ENCODE peak calls at places on chromosomes 1 and 21, in seven cellular contexts. F is bronchial epithelial cell; O is CD4-positive, alpha-beta T cell; C is HL-60; V is brain microvascular endothelial cell; Y is adrenal gland; P is psoas muscle. I is an unnamed sample.

GRCh38 chr1:32151319-32151787 is 28.1 kb upstream of the TXLNA start:
- DNase-seq in F (peak; percentile 52), O (no peak), C (no peak), V (peak; percentile 67), Y (no peak), P (no peak), I (no peak)

GRCh38 chr1:171329251-171329650 is 15.3 kb downstream of the FMO4 start:
- DNase-seq in F (no peak), O (no peak), C (no peak), V (no peak), Y (no peak), P (no peak), I (no peak)

GRCh38 chr1:117627562-117628165 is 21.8 kb downstream of the TENT5C start:
- DNase-seq in F (peak; percentile 62), O (no peak), C (no peak), V (no peak), Y (no peak), P (no peak), I (peak; percentile 1)

GRCh38 chr1:84771895-84772294 is 81.6 kb upstream of the SSX2IP start:
- DNase-seq in F (no peak), O (no peak), C (no peak), V (no peak), Y (no peak), P (no peak), I (no peak)

GRCh38 chr21:32392880-32393676 is at the start of gene URB1:
- DNase-seq in F (peak; percentile 55), O (peak; percentile 93), C (peak; percentile 93), V (peak; percentile 65), Y (peak; percentile 95), P (peak; percentile 97), I (peak; percentile 97)

GRCh38 chr1:5503556-5504363 is 488.5 kb downstream of the NPHP4 start:
- DNase-seq in F (no peak), O (no peak), C (no peak), V (no peak), Y (no peak), P (no peak), I (no peak)

GRCh38 chr1:204556458-204557052 is 40.3 kb downstream of the MDM4 start:
- DNase-seq in F (no peak), O (no peak), C (no peak), V (no peak), Y (no peak), P (no peak), I (no peak)

GRCh38 chr1:44526295-44527073 is 121.4 kb downstream of the RNF220 start:
- DNase-seq in F (no peak), O (no peak), C (no peak), V (no peak), Y (no peak), P (no peak), I (no peak)

GRCh38 chr1:219317762-219318353 is 144.2 kb downstream of the LYPLAL1 start:
- DNase-seq in F (no peak), O (no peak), C (peak; percentile 15), V (no peak), Y (no peak), P (no peak), I (no peak)

GRCh38 chr1:64982134-64982533 is 15.8 kb upstream of the JAK1 start:
- DNase-seq in F (peak; percentile 44), O (no peak), C (no peak), V (no peak), Y (no peak), P (no peak), I (no peak)

GRCh38 chr1:94418664-94419655 is 771 bp downstream of the ABCD3 start:
- DNase-seq in F (peak; percentile 30), O (no peak), C (peak; percentile 12), V (peak; percentile 32), Y (peak; percentile 62), P (peak; percentile 53), I (no peak)

GRCh38 chr1:113191579-113192076 is 118.6 kb downstream of the LRIG2 start:
- DNase-seq in F (peak; percentile 55), O (no peak), C (no peak), V (no peak), Y (no peak), P (no peak), I (no peak)

GRCh38 chr21:41199123-41199522 is 31.2 kb downstream of the BACE2 start:
- DNase-seq in F (no peak), O (no peak), C (no peak), V (no peak), Y (no peak), P (no peak), I (no peak)

DNA sequence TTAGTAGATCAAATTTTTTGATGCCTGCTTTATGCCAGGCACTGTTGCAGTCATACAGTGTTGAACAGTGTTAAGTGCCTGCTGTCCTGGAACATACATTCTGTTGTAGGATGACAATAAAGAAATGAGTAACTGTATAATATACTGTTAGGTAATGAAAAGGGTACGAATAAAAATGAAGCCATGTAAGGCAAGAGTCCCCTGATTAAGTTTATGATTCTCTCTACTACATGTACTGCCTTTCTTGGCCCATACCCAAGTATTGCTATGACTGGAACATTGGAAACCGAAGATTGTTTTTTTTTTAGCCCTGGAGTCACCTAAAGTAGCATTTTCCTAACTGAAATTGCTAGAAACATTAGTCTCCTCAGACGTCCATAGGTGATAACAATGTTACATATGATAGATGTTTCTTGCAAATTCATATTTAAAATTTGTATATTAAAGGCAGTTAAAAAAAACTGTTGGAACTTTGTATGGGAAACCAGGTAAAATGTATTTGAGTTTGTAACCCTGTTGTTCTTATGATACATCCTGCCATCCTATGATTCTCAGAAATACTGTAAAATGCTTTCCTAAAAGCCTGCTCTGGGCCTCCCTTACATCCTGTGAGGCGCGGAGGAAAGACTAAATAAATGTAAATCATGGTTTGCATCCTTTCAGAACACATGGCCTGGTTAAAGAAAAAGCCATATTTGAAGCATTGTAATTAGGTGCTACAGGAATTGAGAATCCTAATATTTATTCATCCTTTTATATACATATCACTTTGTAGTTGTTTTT is 5.8 kb downstream of the ATP5PB start:
- DNase-seq in F (no peak), O (no peak), C (no peak), V (no peak), Y (no peak), P (no peak), I (no peak)
- TF ChIP-seq CTCF in F (no peak), O (no peak), C (no peak), V (no peak), Y (no peak), P (no peak), I (no peak)

DNA sequence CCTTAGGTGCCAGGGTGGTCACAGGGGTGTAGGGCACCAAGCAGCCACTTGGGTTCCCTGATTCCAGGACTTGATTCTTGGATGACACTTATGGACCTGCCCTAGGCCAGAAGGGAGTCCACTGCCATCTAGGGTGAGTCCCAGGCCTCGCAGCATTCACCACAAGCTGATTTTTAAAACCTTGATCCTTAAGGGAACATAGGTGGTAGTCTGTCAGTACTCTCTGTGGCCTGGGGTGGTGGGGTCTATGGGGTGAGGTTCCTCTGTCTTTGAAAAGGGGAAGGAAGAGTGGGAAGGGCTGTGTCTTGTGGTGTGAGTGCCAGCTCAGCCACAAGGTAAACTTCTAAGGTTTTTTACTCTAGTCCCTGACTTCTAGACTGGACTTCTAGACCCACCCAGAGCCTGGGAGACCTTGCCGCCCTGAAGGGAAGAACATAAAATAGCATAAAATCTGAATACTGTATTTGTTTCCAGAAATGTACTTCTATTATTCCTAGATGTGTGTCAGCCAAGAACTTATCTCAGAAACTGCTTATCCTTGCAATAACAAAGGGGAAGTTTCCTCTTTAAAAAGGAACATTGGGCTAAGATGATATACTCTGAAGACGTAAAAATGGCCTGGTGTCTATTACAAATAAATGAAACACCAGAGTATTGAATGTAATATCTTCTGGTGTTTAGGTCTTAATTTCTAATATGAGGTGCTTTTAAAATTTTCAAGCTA is 757.3 kb downstream of the LTN1 start:
- DNase-seq in F (no peak), O (no peak), C (peak; percentile 84), V (no peak), Y (no peak), P (no peak), I (no peak)
- TF ChIP-seq CTCF in F (peak; percentile 4), O (no peak), C (no peak), V (peak; percentile 33), Y (peak; percentile 16), P (no peak), I (no peak)

DNA sequence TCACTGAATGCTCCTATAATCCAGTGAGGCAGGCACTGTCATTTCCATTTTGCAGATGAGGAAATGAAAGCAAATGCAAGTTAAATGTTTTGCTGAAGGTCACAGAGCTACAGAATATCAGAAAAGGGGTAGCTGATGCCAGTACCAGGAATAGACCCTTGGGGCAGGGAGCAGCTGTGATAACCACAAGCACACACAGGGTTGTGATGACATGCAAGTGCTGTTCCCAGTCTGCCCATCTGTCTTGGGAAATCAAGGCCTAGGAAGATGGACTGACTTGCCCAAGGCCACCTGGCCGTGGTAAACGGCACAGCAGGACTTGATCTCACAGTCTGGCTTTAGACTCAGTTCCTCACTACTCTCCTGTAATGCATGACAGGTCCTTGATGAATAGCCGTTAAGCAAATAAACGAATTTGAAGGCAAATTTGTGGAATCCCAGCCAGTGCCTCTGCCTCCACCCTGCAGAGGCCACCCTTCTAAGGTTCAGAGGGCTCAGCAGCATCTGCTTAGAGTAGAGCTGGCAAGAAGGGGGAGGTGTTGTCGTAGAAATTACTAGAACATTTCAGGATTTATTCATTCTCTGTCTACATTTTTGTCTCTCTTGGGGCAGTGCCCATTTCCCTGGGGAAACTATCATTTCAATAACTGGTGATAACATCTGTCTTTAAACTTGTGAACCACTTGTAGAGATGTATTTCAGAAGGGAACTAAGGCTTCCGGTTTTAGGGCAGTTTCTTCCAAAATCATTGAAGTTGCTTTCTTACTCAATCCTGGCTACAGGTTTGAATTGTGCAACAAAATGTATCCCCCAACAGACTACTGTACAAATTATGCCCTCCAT is 53.2 kb upstream of the MRPS6 start:
- DNase-seq in F (no peak), O (no peak), C (peak; percentile 84), V (no peak), Y (no peak), P (no peak), I (no peak)
- TF ChIP-seq CTCF in F (no peak), O (no peak), C (peak; percentile 1), V (no peak), Y (peak; percentile 24), P (no peak), I (no peak)

GRCh38 chr1:40363721-40364120 is 9.8 kb upstream of the SMAP2 start:
- DNase-seq in F (peak; percentile 68), O (no peak), C (no peak), V (no peak), Y (no peak), P (no peak), I (no peak)
- TF ChIP-seq CTCF in F (no peak), O (no peak), C (no peak), V (peak; percentile 26), Y (no peak), P (no peak), I (no peak)